ENCODE peak calls at places on chromosomes 6 and 20, in five cellular contexts. O, J, K, N and V are unnamed samples.
A peak's percentile ranks its signal among the peaks of the same experiment; 100 is the strongest.

GRCh38 chr20:991850-992249 is 10.3 kb downstream of the RSPO4 start:
- DNase-seq in K (no peak), N (no peak), J (no peak), O (no peak), V (no peak)

GRCh38 chr6:15907914-15908518 is 220.9 kb upstream of the MYLIP start:
- DNase-seq in O (no peak), N (no peak), J (no peak), K (no peak), V (no peak)

GRCh38 chr6:96675617-96676016 is 112.7 kb downstream of the FHL5 start:
- DNase-seq in J (no peak), K (no peak), O (no peak), N (no peak), V (no peak)

GRCh38 chr20:44695295-44696230 is 19.6 kb upstream of the CCN5 start:
- DNase-seq in J (no peak), K (no peak), N (no peak), O (no peak), V (no peak)

GRCh38 chr6:30149234-30149633 is 11.8 kb downstream of the TRIM10 start:
- DNase-seq in K (no peak), J (no peak), N (no peak), O (no peak), V (no peak)

GRCh38 chr6:12233693-12234551 is 56.2 kb upstream of the EDN1 start:
- DNase-seq in K (peak; percentile 12), O (no peak), J (peak; percentile 2), N (no peak), V (peak; percentile 81)

GRCh38 chr6:71181565-71181964 is 107.0 kb upstream of the OGFRL1 start:
- DNase-seq in K (no peak), O (no peak), N (no peak), J (no peak), V (peak; percentile 49)

GRCh38 chr20:25540273-25540672 is 45.1 kb downstream of the NINL start:
- DNase-seq in K (no peak), O (no peak), J (no peak), N (no peak), V (no peak)

GRCh38 chr20:63319164-63320040 is 26.4 kb downstream of the COL20A1 start:
- DNase-seq in O (no peak), N (peak; percentile 53), J (no peak), K (no peak), V (no peak)

GRCh38 chr6:28693751-28694443 is 168.2 kb downstream of the GPX5 start:
- DNase-seq in O (no peak), J (no peak), N (no peak), K (no peak), V (peak; percentile 42)

GRCh38 chr6:165774903-165775608 is 112.0 kb upstream of the PDE10A start:
- DNase-seq in N (no peak), J (no peak), K (no peak), O (no peak), V (peak; percentile 58)

GRCh38 chr20:43973671-43974450 is 59.2 kb downstream of the TOX2 start:
- DNase-seq in K (no peak), J (no peak), O (no peak), N (no peak), V (no peak)

GRCh38 chr6:45681860-45682488 is 304.2 kb upstream of the SUPT3H start:
- DNase-seq in O (no peak), J (no peak), N (no peak), K (no peak), V (no peak)

GRCh38 chr6:129744201-129744879 is 34.4 kb upstream of the ARHGAP18 start:
- DNase-seq in O (no peak), K (no peak), N (no peak), J (peak; percentile 38), V (no peak)

GRCh38 chr6:149208071-149208670 is 109.3 kb upstream of the TAB2 start:
- DNase-seq in J (no peak), N (no peak), O (no peak), K (no peak), V (no peak)